ENCODE peak calls at places on chromosomes 11 and 22, in eight cellular contexts. P is PC-9, L is OCI-LY7, D is HL-60, W is fibroblast of lung, X is cardiac fibroblast, J is pancreas, Y is K562. U is an unnamed sample.

GRCh38 chr22:43726296-43726695 is 85.8 kb downstream of the EFCAB6 start:
- DNase-seq in P (no peak), L (no peak), D (no peak), W (peak), X (no peak), J (no peak), Y (no peak), U (peak)

GRCh38 chr11:102914238-102915043 is 39.7 kb upstream of the MMP12 start:
- DNase-seq in P (no peak), L (no peak), D (peak), W (peak), X (peak), J (peak), Y (no peak), U (peak)

GRCh38 chr11:14380947-14381555 is 22.1 kb upstream of the RRAS2 start:
- DNase-seq in P (peak), L (no peak), D (peak), W (peak), X (peak), J (peak), Y (no peak), U (no peak)

GRCh38 chr22:48607901-48608650 is 1219.6 kb downstream of the BRD1 start:
- DNase-seq in P (no peak), L (no peak), D (no peak), W (no peak), X (no peak), J (no peak), Y (no peak), U (no peak)

GRCh38 chr11:116366980-116367640 is 405.7 kb downstream of the BUD13 start:
- DNase-seq in P (peak), L (no peak), D (no peak), W (no peak), X (no peak), J (no peak), Y (no peak), U (no peak)

GRCh38 chr22:24465566-24465965 is 29.6 kb upstream of the UPB1 start:
- DNase-seq in P (peak), L (no peak), D (no peak), W (peak), X (peak), J (no peak), Y (no peak), U (no peak)

GRCh38 chr22:27749597-27750225 is 51.8 kb downstream of the MN1 start:
- DNase-seq in P (no peak), L (no peak), D (no peak), W (peak), X (peak), J (no peak), Y (no peak), U (no peak)

GRCh38 chr11:70464509-70465361 is 66.4 kb downstream of the CTTN start:
- DNase-seq in P (no peak), L (no peak), D (no peak), W (no peak), X (no peak), J (no peak), Y (no peak), U (no peak)

GRCh38 chr11:61684870-61685610 is 4.8 kb downstream of the DAGLA start:
- DNase-seq in P (no peak), L (no peak), D (no peak), W (no peak), X (no peak), J (no peak), Y (no peak), U (no peak)

GRCh38 chr11:36149538-36150242 is 139.5 kb downstream of the COMMD9 start:
- DNase-seq in P (peak), L (no peak), D (peak), W (peak), X (peak), J (peak), Y (peak), U (peak)
- TF ChIP-seq CTCF in P (peak), L (peak), D (peak), W (peak), X (peak), J (no peak), Y (peak), U (peak)

GRCh38 chr22:50064453-50064852 is 6.4 kb upstream of the TTLL8 start:
- DNase-seq in P (no peak), L (no peak), D (no peak), W (no peak), X (no peak), J (no peak), Y (no peak), U (no peak)
- TF ChIP-seq CTCF in P (no peak), L (no peak), D (no peak), W (no peak), X (no peak), J (no peak), Y (no peak), U (no peak)

GRCh38 chr11:48210052-48210451 is 6.6 kb upstream of the OR4B1 start:
- DNase-seq in P (no peak), L (no peak), D (no peak), W (no peak), X (peak), J (no peak), Y (no peak), U (no peak)
- TF ChIP-seq CTCF in P (peak), L (peak), D (no peak), W (peak), X (peak), J (no peak), Y (no peak), U (peak)

DNA sequence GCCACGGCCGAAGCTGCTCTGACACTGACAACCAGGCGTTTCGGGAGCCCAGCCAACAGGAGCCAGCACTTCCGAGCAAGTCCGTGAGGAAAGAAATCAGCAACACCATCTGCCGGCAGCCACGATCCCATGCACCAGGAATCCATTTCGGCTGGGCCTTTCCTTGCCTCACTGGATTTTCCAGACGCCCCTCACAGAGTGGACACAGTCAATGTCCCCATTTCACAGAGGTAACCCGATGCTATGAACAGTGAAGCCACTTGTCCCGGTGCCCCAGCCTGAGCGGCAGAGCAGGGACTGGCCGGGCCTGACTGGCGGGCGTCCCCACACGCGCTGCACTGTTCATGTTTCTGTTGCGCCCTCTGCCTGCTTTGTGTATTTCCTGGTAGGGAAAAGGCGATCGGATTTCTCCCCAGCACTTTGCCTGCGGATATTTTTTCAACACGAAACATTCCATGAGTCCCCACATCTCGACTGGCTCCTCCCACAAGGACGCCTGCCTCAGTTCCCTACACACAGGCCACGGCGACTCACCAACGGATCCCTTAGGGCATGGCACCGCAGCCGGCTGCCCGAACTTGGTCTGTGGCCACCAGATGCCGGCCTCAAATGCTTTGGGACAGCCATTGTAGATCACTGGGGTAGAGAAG is 55.3 kb downstream of the TRMU start:
- DNase-seq in P (peak), L (no peak), D (no peak), W (peak), X (peak), J (peak), Y (peak), U (peak)
- TF ChIP-seq CTCF in P (no peak), L (no peak), D (no peak), W (peak), X (peak), J (peak), Y (peak), U (peak)

DNA sequence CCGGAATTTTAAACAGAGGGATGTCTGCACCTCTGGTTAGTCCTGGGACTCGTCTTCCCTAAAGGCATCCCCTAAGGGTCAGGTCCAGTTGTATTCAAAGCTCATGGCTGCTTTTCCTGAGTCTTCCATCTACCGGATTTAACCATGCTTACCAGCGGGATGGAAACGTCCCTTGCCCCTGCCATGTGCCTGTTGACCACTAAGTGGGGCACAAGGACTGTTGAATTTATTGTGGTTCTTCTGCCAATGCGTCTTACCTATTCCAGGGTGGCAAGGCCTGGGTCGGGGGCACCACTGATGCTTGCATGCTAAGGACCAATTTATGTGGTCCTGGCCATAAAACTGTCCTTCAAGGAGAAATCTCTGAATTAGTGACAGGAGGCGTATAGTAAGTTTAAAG is 25.6 kb downstream of the ANKRD42 start:
- DNase-seq in P (no peak), L (peak), D (no peak), W (no peak), X (no peak), J (peak), Y (no peak), U (no peak)
- TF ChIP-seq CTCF in P (peak), L (peak), D (no peak), W (no peak), X (peak), J (no peak), Y (peak), U (no peak)

GRCh38 chr11:119095066-119095880 is 6.4 kb downstream of the DPAGT1 start:
- DNase-seq in P (peak), L (peak), D (peak), W (peak), X (peak), J (peak), Y (peak), U (peak)
- TF ChIP-seq CTCF in P (peak), L (peak), D (no peak), W (no peak), X (no peak), J (no peak), Y (peak), U (no peak)

GRCh38 chr11:69000831-69001245 is 12.2 kb downstream of the MRGPRF start:
- DNase-seq in P (peak), L (no peak), D (no peak), W (peak), X (peak), J (no peak), Y (no peak), U (peak)
- TF ChIP-seq CTCF in P (peak), L (peak), D (no peak), W (peak), X (peak), J (peak), Y (peak), U (peak)

DNA sequence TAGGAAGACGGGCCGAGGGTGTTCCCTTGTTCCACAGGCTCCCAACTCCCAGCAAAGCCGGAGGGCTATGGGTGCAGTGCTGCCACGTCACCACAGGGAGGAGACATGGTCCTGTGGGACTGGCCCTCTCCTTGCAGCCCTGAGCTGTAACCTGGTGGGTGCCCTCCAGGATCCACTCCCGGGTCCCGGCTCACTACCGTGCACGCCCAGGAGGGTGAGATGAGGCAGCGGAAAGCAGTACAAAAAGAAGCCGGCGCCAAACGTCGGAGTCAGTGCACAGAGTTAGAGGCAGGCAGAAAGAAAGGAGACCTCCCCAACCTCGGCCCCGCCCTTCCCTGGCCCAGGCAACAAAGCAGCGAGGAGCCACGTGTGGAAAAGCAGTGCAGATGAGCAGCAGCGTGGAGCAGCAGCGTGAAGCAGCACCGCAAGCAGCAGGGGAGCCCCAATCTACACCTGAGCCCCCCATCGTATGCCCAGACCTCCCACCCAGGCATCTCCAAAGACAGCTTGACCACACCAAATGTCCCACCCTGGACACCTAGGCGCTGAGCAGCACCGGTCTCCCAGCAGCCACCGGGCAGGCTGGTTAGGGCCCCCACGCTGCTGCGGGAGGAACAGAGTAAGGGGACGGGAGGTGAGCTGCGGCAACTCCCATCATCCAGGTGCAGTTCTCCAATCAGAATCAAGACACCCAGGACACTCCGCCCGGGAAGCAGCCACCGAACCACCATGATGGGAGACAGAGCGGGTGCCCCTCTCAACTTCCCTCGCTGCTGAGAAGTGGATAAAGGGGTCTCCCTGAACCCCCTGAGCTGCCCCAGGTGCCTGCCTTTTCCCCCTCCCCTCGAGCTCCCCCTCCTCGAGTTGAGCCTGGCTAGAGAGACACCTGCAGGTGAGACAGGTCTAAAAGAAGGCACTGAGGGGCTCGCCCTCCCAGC is 28.8 kb downstream of the IGSF9B start:
- DNase-seq in P (no peak), L (peak), D (peak), W (peak), X (peak), J (peak), Y (peak), U (no peak)
- TF ChIP-seq CTCF in P (peak), L (peak), D (peak), W (peak), X (peak), J (peak), Y (peak), U (peak)

GRCh38 chr22:29607426-29607825 is 4.0 kb downstream of the NF2 start:
- DNase-seq in P (no peak), L (no peak), D (no peak), W (no peak), X (peak), J (no peak), Y (no peak), U (no peak)

GRCh38 chr22:29610780-29611179 is 7.3 kb downstream of the NF2 start:
- DNase-seq in P (no peak), L (no peak), D (no peak), W (no peak), X (no peak), J (no peak), Y (no peak), U (no peak)

GRCh38 chr22:29606320-29606719 is 2.9 kb downstream of the NF2 start:
- DNase-seq in P (no peak), L (no peak), D (no peak), W (no peak), X (no peak), J (no peak), Y (no peak), U (no peak)

GRCh38 chr22:29605236-29605850 is 1.9 kb downstream of the NF2 start:
- DNase-seq in P (no peak), L (no peak), D (no peak), W (no peak), X (no peak), J (no peak), Y (no peak), U (no peak)

GRCh38 chr22:29609139-29609538 is 5.7 kb downstream of the NF2 start:
- DNase-seq in P (no peak), L (no peak), D (no peak), W (no peak), X (no peak), J (no peak), Y (no peak), U (no peak)
- TF ChIP-seq CTCF in P (peak), L (peak), D (no peak), W (no peak), X (peak), J (no peak), Y (peak), U (no peak)

GRCh38 chr11:128888034-128888985 is 2.8 kb upstream of the KCNJ5 start:
- DNase-seq in P (no peak), L (no peak), D (no peak), W (no peak), X (no peak), J (no peak), Y (no peak), U (no peak)

GRCh38 chr11:128889657-128890213 is 1.4 kb upstream of the KCNJ5 start:
- DNase-seq in P (no peak), L (no peak), D (no peak), W (no peak), X (no peak), J (no peak), Y (no peak), U (no peak)

GRCh38 chr11:128884703-128885338 is 6.3 kb upstream of the KCNJ5 start:
- DNase-seq in P (peak), L (peak), D (peak), W (peak), X (peak), J (peak), Y (peak), U (no peak)

GRCh38 chr11:128884054-128884453 is 7.1 kb upstream of the KCNJ5 start:
- DNase-seq in P (no peak), L (no peak), D (no peak), W (no peak), X (no peak), J (no peak), Y (no peak), U (no peak)

GRCh38 chr11:128886401-128887119 is 4.6 kb upstream of the KCNJ5 start:
- DNase-seq in P (no peak), L (peak), D (no peak), W (no peak), X (no peak), J (peak), Y (no peak), U (no peak)
- TF ChIP-seq CTCF in P (peak), L (peak), D (no peak), W (no peak), X (no peak), J (no peak), Y (peak), U (no peak)

U was measured in AG09319.